ENCODE peak calls at places on chromosomes 12 and 14, in four cellular contexts. D is amniotic stem cell, O is T-helper 2 cell, C is IMR-90. R is an unnamed sample.

GRCh38 chr14:51328089-51328941 is 88.3 kb downstream of the TMX1 start:
- DNase-seq in O (no peak), D (no peak), C (peak; percentile 82), R (peak; percentile 43)

GRCh38 chr12:69630191-69630590 is 19.5 kb upstream of the LRRC10 start:
- DNase-seq in D (no peak), O (no peak), C (no peak), R (no peak)

GRCh38 chr12:26434299-26434915 is 239.0 kb downstream of the SSPN start:
- DNase-seq in C (peak; percentile 68), O (no peak), D (peak; percentile 3), R (peak; percentile 54)

GRCh38 chr14:67579040-67579439 is 21.0 kb downstream of the PIGH start:
- DNase-seq in O (no peak), C (no peak), D (no peak), R (no peak)

GRCh38 chr12:105860556-105861207 is 278.1 kb downstream of the NUAK1 start:
- DNase-seq in D (no peak), O (no peak), C (no peak), R (no peak)

GRCh38 chr12:51538149-51538548 is 52.9 kb upstream of the SCN8A start:
- DNase-seq in C (no peak), D (no peak), O (no peak), R (no peak)

GRCh38 chr14:65239897-65240296 is 137.6 kb upstream of the MAX start:
- DNase-seq in D (no peak), O (no peak), C (no peak), R (no peak)

GRCh38 chr12:3293446-3294161 is 197.4 kb upstream of the PRMT8 start:
- DNase-seq in D (no peak), O (no peak), C (peak; percentile 55), R (no peak)

GRCh38 chr12:106170285-106170684 is 31.5 kb upstream of the NUAK1 start:
- DNase-seq in C (peak; percentile 55), D (peak; percentile 51), O (no peak), R (no peak)

GRCh38 chr12:112380663-112381420 is 1.4 kb downstream of the HECTD4 start:
- DNase-seq in D (no peak), C (no peak), O (peak; percentile 3), R (no peak)

GRCh38 chr12:110582286-110583136 is 607 bp downstream of the PPTC7 start:
- DNase-seq in C (peak; percentile 33), O (peak; percentile 75), D (no peak), R (peak; percentile 62)

GRCh38 chr14:59310644-59311043 is 122.2 kb downstream of the DAAM1 start:
- DNase-seq in C (no peak), D (no peak), O (no peak), R (peak; percentile 29)

GRCh38 chr12:70875628-70876027 is 44.9 kb downstream of the PTPRR start:
- DNase-seq in O (no peak), C (no peak), D (no peak), R (no peak)

GRCh38 chr12:6322352-6322751 is 11.9 kb downstream of the PLEKHG6 start:
- DNase-seq in D (no peak), C (no peak), O (no peak), R (no peak)

GRCh38 chr12:108592033-108592909 is 5.6 kb downstream of the TMEM119 start:
- DNase-seq in O (no peak), D (no peak), C (no peak), R (no peak)

GRCh38 chr14:51430600-51430999 is 190.6 kb downstream of the TMX1 start:
- DNase-seq in O (no peak), C (no peak), D (no peak), R (no peak)

GRCh38 chr12:60266381-60266852 is 670.6 kb downstream of the SLC16A7 start:
- DNase-seq in D (peak; percentile 23), C (peak; percentile 94), O (no peak), R (peak; percentile 65)

GRCh38 chr12:25195056-25195971 is at the start of the genes DNAI7 and ETFRF1:
- DNase-seq in C (peak; percentile 92), D (peak; percentile 94), O (peak; percentile 94), R (peak; percentile 92)

GRCh38 chr14:96683575-96684289 is 113.5 kb upstream of the VRK1 start:
- DNase-seq in D (no peak), C (no peak), O (no peak), R (no peak)

GRCh38 chr12:78210894-78211302 is 380.2 kb downstream of the NAV3 start:
- DNase-seq in O (no peak), D (no peak), C (peak; percentile 81), R (peak; percentile 98)

GRCh38 chr14:36519431-36520321 is at the start of gene NKX2-1:
- DNase-seq in O (no peak), D (no peak), C (no peak), R (peak; percentile 34)

GRCh38 chr12:19190292-19191031 is 60.9 kb downstream of the PLEKHA5 start:
- DNase-seq in O (no peak), D (peak; percentile 29), C (peak; percentile 59), R (peak; percentile 25)

GRCh38 chr12:31033146-31033545 is 40.5 kb upstream of the DDX11 start:
- DNase-seq in C (no peak), O (no peak), D (no peak), R (no peak)

GRCh38 chr14:53888535-53889386 is 67.9 kb downstream of the BMP4 start:
- DNase-seq in D (no peak), O (no peak), C (no peak), R (peak; percentile 45)

R was measured in Caki2.